ENCODE peak calls at places on chromosomes 6 and 20, in four cellular contexts. One of them, this sample, is unnamed.

GRCh38 chr20:23047001-23047737 is 2.3 kb downstream of the THBD start:
- DNase-seq in PC-3: peak; percentile 55
- DNase-seq in mammary epithelial cell: peak; percentile 26
- DNase-seq in left lung: no peak
- DNase-seq in this sample: no peak

GRCh38 chr6:130520235-130520634 is 154.4 kb downstream of the TMEM200A start:
- DNase-seq in left lung: no peak
- DNase-seq in PC-3: peak; percentile 35
- DNase-seq in mammary epithelial cell: peak; percentile 59
- DNase-seq in this sample: no peak

GRCh38 chr6:43669050-43669921 is 18.3 kb downstream of the MRPS18A start:
- DNase-seq in PC-3: no peak
- DNase-seq in mammary epithelial cell: peak; percentile 47
- DNase-seq in left lung: no peak
- DNase-seq in this sample: no peak

GRCh38 chr6:32945106-32945761 is 4.4 kb upstream of the HLA-DMB start:
- DNase-seq in PC-3: no peak
- DNase-seq in left lung: no peak
- DNase-seq in mammary epithelial cell: no peak
- DNase-seq in this sample: peak; percentile 63

GRCh38 chr6:33164665-33165373 is 27.4 kb downstream of the COL11A2 start:
- DNase-seq in PC-3: no peak
- DNase-seq in mammary epithelial cell: no peak
- DNase-seq in left lung: peak; percentile 13
- DNase-seq in this sample: no peak

GRCh38 chr6:1705630-1706029 is 95.9 kb downstream of the FOXC1 start:
- DNase-seq in mammary epithelial cell: no peak
- DNase-seq in left lung: no peak
- DNase-seq in PC-3: no peak
- DNase-seq in this sample: no peak

GRCh38 chr20:5890773-5891441 is 59.4 kb downstream of the TRMT6 start:
- DNase-seq in mammary epithelial cell: peak; percentile 40
- DNase-seq in left lung: no peak
- DNase-seq in PC-3: peak; percentile 19
- DNase-seq in this sample: no peak

GRCh38 chr20:19673575-19673974 is 84.5 kb upstream of the RIN2 start:
- DNase-seq in PC-3: peak; percentile 62
- DNase-seq in left lung: no peak
- DNase-seq in mammary epithelial cell: peak; percentile 41
- DNase-seq in this sample: no peak

GRCh38 chr6:37731888-37732287 is 34.2 kb upstream of the MDGA1 start:
- DNase-seq in mammary epithelial cell: no peak
- DNase-seq in left lung: no peak
- DNase-seq in PC-3: no peak
- DNase-seq in this sample: peak; percentile 19

GRCh38 chr20:49104365-49104648 is 58.2 kb downstream of the CSE1L start:
- DNase-seq in PC-3: no peak
- DNase-seq in left lung: no peak
- DNase-seq in mammary epithelial cell: no peak
- DNase-seq in this sample: no peak

GRCh38 chr6:101443315-101443714 is 49.8 kb downstream of the GRIK2 start:
- DNase-seq in left lung: no peak
- DNase-seq in PC-3: no peak
- DNase-seq in mammary epithelial cell: peak; percentile 19
- DNase-seq in this sample: no peak

GRCh38 chr6:135233676-135234491 is 52.8 kb downstream of the MYB start:
- DNase-seq in mammary epithelial cell: no peak
- DNase-seq in PC-3: no peak
- DNase-seq in left lung: no peak
- DNase-seq in this sample: no peak

GRCh38 chr6:127859956-127860355 is 40.9 kb downstream of the THEMIS start:
- DNase-seq in mammary epithelial cell: no peak
- DNase-seq in PC-3: no peak
- DNase-seq in left lung: no peak
- DNase-seq in this sample: no peak

GRCh38 chr6:128327890-128328289 is 192.5 kb downstream of the PTPRK start:
- DNase-seq in mammary epithelial cell: no peak
- DNase-seq in PC-3: peak; percentile 45
- DNase-seq in left lung: no peak
- DNase-seq in this sample: no peak

GRCh38 chr6:149233056-149233715 is 84.3 kb upstream of the TAB2 start:
- DNase-seq in PC-3: peak; percentile 94
- DNase-seq in mammary epithelial cell: peak; percentile 94
- DNase-seq in left lung: no peak
- DNase-seq in this sample: peak; percentile 31

GRCh38 chr6:170290306-170291128 is at the start of gene DLL1:
- DNase-seq in PC-3: peak; percentile 13
- DNase-seq in mammary epithelial cell: peak; percentile 72
- DNase-seq in left lung: no peak
- DNase-seq in this sample: no peak

GRCh38 chr6:33947916-33948594 is 144.3 kb upstream of the MLN start:
- DNase-seq in mammary epithelial cell: no peak
- DNase-seq in left lung: no peak
- DNase-seq in PC-3: no peak
- DNase-seq in this sample: no peak

GRCh38 chr6:161658216-161658615 is 384.4 kb upstream of the AGPAT4 start:
- DNase-seq in left lung: no peak
- DNase-seq in mammary epithelial cell: no peak
- DNase-seq in PC-3: no peak
- DNase-seq in this sample: no peak

GRCh38 chr20:23254034-23254433 is 96.6 kb upstream of the NXT1 start:
- DNase-seq in mammary epithelial cell: no peak
- DNase-seq in PC-3: no peak
- DNase-seq in left lung: no peak
- DNase-seq in this sample: no peak

GRCh38 chr20:17295151-17295726 is 68.4 kb downstream of the PCSK2 start:
- DNase-seq in mammary epithelial cell: no peak
- DNase-seq in PC-3: no peak
- DNase-seq in left lung: no peak
- DNase-seq in this sample: no peak

GRCh38 chr20:36154696-36155628 is at the start of gene EPB41L1:
- DNase-seq in PC-3: peak; percentile 11
- DNase-seq in mammary epithelial cell: no peak
- DNase-seq in left lung: no peak
- DNase-seq in this sample: no peak

GRCh38 chr20:15144911-15145310 is 807.5 kb upstream of the FLRT3 start:
- DNase-seq in PC-3: no peak
- DNase-seq in left lung: no peak
- DNase-seq in mammary epithelial cell: no peak
- DNase-seq in this sample: no peak

GRCh38 chr6:54621285-54621684 is 225.3 kb upstream of the FAM83B start:
- DNase-seq in left lung: no peak
- DNase-seq in mammary epithelial cell: no peak
- DNase-seq in PC-3: no peak
- DNase-seq in this sample: no peak

DNA sequence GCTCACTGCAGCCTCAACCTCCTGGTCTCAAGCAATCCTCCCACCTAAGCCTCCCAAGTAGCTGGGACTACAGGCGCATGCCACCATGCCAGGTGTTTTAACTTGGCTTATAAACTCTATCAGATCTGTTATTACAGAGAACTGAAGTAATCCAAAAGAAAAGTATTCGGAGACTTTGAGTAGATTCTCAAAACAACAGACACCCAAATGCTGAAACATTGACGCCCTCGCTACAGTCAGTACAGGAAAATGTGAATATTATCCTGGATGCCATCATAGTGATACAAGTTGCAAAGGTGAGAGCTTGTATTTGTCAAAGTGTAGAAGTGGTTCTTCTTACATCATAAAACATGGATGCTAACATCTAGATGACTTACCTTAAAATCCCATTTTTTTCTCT is 108.7 kb upstream of the EDN1 start:
- DNase-seq in left lung: no peak
- DNase-seq in mammary epithelial cell: no peak
- DNase-seq in PC-3: no peak
- DNase-seq in this sample: no peak
- H3K36me3 ChIP-seq in left lung: no peaks in the 10 kb centered on the region
- H3K36me3 ChIP-seq in mammary epithelial cell: no peaks in the 10 kb centered on the region
- H3K36me3 ChIP-seq in PC-3: no peaks in the 10 kb centered on the region
- H3K36me3 ChIP-seq in this sample: no peaks in the 10 kb centered on the region

GRCh38 chr20:57203204-57203603 is 63.2 kb downstream of the BMP7 start:
- DNase-seq in mammary epithelial cell: no peak
- DNase-seq in PC-3: no peak
- DNase-seq in left lung: no peak
- DNase-seq in this sample: no peak

GRCh38 chr20:57207251-57207650 is 59.2 kb downstream of the BMP7 start:
- DNase-seq in PC-3: no peak
- DNase-seq in mammary epithelial cell: peak; percentile 33
- DNase-seq in left lung: no peak
- DNase-seq in this sample: no peak

GRCh38 chr20:57208198-57208597 is 58.2 kb downstream of the BMP7 start:
- DNase-seq in mammary epithelial cell: peak; percentile 68
- DNase-seq in left lung: no peak
- DNase-seq in PC-3: no peak
- DNase-seq in this sample: no peak

GRCh38 chr20:57203986-57204385 is 62.5 kb downstream of the BMP7 start:
- DNase-seq in left lung: no peak
- DNase-seq in PC-3: no peak
- DNase-seq in mammary epithelial cell: peak; percentile 74
- DNase-seq in this sample: no peak

DNA sequence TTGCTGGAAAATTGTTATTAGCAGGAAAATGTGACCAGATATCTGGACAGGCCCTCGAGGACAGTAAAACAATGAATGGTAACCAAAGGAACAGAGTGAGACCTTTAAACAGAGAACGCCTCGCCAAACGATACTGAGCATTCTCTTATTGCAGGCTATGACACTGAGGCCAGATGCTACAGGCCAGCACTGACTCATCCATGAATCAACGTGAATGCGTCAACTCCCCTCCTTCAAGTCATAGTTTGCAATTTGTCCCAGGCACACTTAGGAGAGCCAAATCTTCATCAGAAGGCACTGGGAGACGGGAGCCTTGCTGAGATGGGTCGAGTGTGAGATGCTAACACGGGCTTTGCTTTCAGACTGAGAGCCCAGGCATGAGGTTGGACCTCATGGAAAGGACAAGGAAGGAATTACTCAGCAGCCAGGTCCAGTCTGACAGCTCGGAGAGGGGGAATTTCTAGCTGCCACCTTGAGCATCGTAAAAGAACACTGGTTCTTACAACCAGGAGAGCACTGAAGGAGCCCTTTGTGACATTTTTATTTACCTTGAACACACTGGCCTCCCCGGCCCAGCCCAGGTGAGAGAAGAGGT is 60.7 kb downstream of the BMP7 start:
- DNase-seq in left lung: no peak
- DNase-seq in PC-3: peak; percentile 95
- DNase-seq in mammary epithelial cell: peak; percentile 97
- DNase-seq in this sample: no peak
- H3K36me3 ChIP-seq in left lung: no peaks in the 10 kb centered on the region
- H3K36me3 ChIP-seq in PC-3: no peaks in the 10 kb centered on the region
- H3K36me3 ChIP-seq in mammary epithelial cell: no peaks in the 10 kb centered on the region
- H3K36me3 ChIP-seq in this sample: no peaks in the 10 kb centered on the region

GRCh38 chr20:4782373-4782772 is 60.7 kb downstream of the PRND start:
- DNase-seq in left lung: no peak
- DNase-seq in PC-3: no peak
- DNase-seq in mammary epithelial cell: no peak
- DNase-seq in this sample: no peak
- H3K36me3 ChIP-seq in left lung: peaks cover 73% of the 10 kb centered on the region
- H3K36me3 ChIP-seq in PC-3: no peaks in the 10 kb centered on the region
- H3K36me3 ChIP-seq in mammary epithelial cell: no peaks in the 10 kb centered on the region
- H3K36me3 ChIP-seq in this sample: peaks cover 10% of the 10 kb centered on the region

GRCh38 chr20:38827770-38828281 is 22.3 kb downstream of the PPP1R16B start:
- DNase-seq in PC-3: no peak
- DNase-seq in left lung: no peak
- DNase-seq in mammary epithelial cell: no peak
- DNase-seq in this sample: no peak
- H3K36me3 ChIP-seq in PC-3: no peaks in the 10 kb centered on the region
- H3K36me3 ChIP-seq in left lung: no peaks in the 10 kb centered on the region
- H3K36me3 ChIP-seq in mammary epithelial cell: no peaks in the 10 kb centered on the region
- H3K36me3 ChIP-seq in this sample: peaks cover 12% of the 10 kb centered on the region

GRCh38 chr6:89695667-89696066 is 57.1 kb upstream of the LYRM2 start:
- DNase-seq in mammary epithelial cell: no peak
- DNase-seq in PC-3: no peak
- DNase-seq in left lung: no peak
- DNase-seq in this sample: no peak
- H3K36me3 ChIP-seq in mammary epithelial cell: peaks cover 38% of the 10 kb centered on the region
- H3K36me3 ChIP-seq in PC-3: peaks cover 26% of the 10 kb centered on the region
- H3K36me3 ChIP-seq in left lung: peaks cover 93% of the 10 kb centered on the region
- H3K36me3 ChIP-seq in this sample: peaks cover 51% of the 10 kb centered on the region

GRCh38 chr20:25509084-25509483 is 76.2 kb downstream of the NINL start:
- DNase-seq in mammary epithelial cell: no peak
- DNase-seq in PC-3: no peak
- DNase-seq in left lung: no peak
- DNase-seq in this sample: no peak
- H3K36me3 ChIP-seq in mammary epithelial cell: no peaks in the 10 kb centered on the region
- H3K36me3 ChIP-seq in PC-3: peaks cover 10% of the 10 kb centered on the region
- H3K36me3 ChIP-seq in left lung: peaks cover 11% of the 10 kb centered on the region
- H3K36me3 ChIP-seq in this sample: no peaks in the 10 kb centered on the region

DNA sequence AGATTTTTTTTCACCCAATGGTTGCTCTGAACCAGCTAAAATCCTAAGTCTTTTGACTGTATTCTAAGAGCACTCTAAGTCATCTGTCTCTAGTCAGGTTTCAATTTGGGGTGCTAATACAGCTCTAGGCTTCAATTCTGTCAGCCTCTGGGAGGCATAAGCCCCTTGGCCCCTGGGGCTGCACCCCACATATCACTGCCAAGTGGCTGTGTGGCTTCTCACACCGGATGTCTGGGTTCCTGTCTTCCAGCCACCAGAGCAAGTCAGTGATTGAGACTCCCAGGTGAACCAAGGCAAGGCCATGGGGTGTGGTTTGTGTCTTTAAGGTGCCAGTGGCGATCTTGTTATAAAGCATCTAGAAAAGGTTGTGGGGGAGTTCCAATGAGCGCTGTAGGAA is 136.5 kb downstream of the TMEM242 start:
- DNase-seq in mammary epithelial cell: no peak
- DNase-seq in PC-3: no peak
- DNase-seq in left lung: no peak
- DNase-seq in this sample: no peak
- H3K36me3 ChIP-seq in mammary epithelial cell: peaks cover 9% of the 10 kb centered on the region
- H3K36me3 ChIP-seq in PC-3: peaks cover 10% of the 10 kb centered on the region
- H3K36me3 ChIP-seq in left lung: peaks cover 86% of the 10 kb centered on the region
- H3K36me3 ChIP-seq in this sample: peaks cover 18% of the 10 kb centered on the region

DNA sequence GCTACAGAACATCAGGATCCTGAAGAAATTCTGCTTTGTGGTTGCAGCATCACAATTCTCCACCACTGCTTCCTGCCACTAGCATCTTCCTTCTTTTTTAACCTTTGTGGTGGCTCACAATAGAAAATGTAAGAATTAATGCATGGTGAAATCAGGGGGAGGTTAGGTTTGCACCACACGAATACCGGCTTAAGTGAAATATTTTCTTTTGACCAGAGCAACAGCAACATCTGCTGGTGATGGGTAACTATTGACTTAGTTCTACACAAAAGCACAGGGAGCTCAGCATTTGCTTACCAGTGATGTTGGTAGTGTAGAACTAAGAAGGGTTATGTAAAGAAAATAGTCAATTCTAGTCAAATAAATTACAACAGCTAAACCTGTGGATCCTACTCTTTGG is 280.5 kb downstream of the SYNE1 start:
- DNase-seq in mammary epithelial cell: peak; percentile 36
- DNase-seq in left lung: no peak
- DNase-seq in PC-3: peak; percentile 62
- DNase-seq in this sample: no peak
- H3K36me3 ChIP-seq in mammary epithelial cell: no peaks in the 10 kb centered on the region
- H3K36me3 ChIP-seq in left lung: peaks cover 80% of the 10 kb centered on the region
- H3K36me3 ChIP-seq in PC-3: no peaks in the 10 kb centered on the region
- H3K36me3 ChIP-seq in this sample: no peaks in the 10 kb centered on the region

This sample was measured in CD8-positive, alpha-beta T cell.